ENCODE peak calls at places on chromosomes 16 and 17, in nine cellular contexts. J, M, R, B, U, H, K, F and P are unnamed samples.

GRCh38 chr17:4947411-4948165 is 742 bp downstream of the PFN1 start:
- DNase-seq in R (peak), M (peak), U (no peak), J (peak), H (peak), B (peak), K (peak), F (no peak), P (peak)

GRCh38 chr17:62093188-62094155 is 28.4 kb upstream of the MED13 start:
- DNase-seq in H (no peak), R (peak), B (no peak), F (no peak), U (no peak), K (no peak), M (peak), J (no peak), P (no peak)

GRCh38 chr16:1960665-1961630 is 1.6 kb downstream of the NDUFB10 start:
- DNase-seq in R (peak), U (no peak), F (no peak), K (peak), B (no peak), J (no peak), H (no peak), M (peak), P (peak)

GRCh38 chr16:81852347-81852746 is 73.3 kb downstream of the PLCG2 start:
- DNase-seq in M (no peak), H (no peak), F (no peak), K (no peak), B (no peak), R (no peak), U (no peak), J (no peak), P (no peak)

GRCh38 chr16:51149251-51149661 is 1.8 kb downstream of the SALL1 start:
- DNase-seq in J (no peak), M (no peak), K (no peak), B (no peak), U (no peak), F (no peak), H (no peak), R (peak), P (no peak)

GRCh38 chr17:41602524-41602923 is 10.0 kb downstream of the KRT16 start:
- DNase-seq in F (no peak), H (no peak), J (no peak), B (no peak), M (no peak), K (no peak), R (no peak), U (no peak), P (peak)

GRCh38 chr17:10879110-10879509 is 41.2 kb upstream of the PIRT start:
- DNase-seq in R (no peak), F (no peak), M (peak), U (peak), J (no peak), H (no peak), B (peak), K (peak), P (no peak)

GRCh38 chr16:46883353-46883689 is 841 bp upstream of the GPT2 start:
- DNase-seq in K (no peak), F (no peak), R (no peak), H (peak), M (no peak), U (no peak), J (no peak), B (no peak), P (peak)

GRCh38 chr17:28033972-28034714 is 8.3 kb upstream of the NLK start:
- DNase-seq in U (no peak), J (no peak), H (no peak), R (peak), K (no peak), B (no peak), F (no peak), M (no peak), P (peak)